ENCODE peak calls at places on chromosomes 11 and 22, in eight cellular contexts. One of them, this sample, is unnamed. For H3K36me3, the result is how much of the 10 kb centered on the place peaks cover.

GRCh38 chr11:1410366-1411291 is 20.9 kb downstream of the BRSK2 start:
- DNase-seq in heart left ventricle: no peak
- DNase-seq in heart right ventricle: no peak
- DNase-seq in tibial artery: no peak
- DNase-seq in left ventricle myocardium inferior: no peak
- DNase-seq in tibial nerve: no peak
- DNase-seq in gastrocnemius medialis: no peak
- DNase-seq in iPS DF 6.9: no peak
- DNase-seq in this sample: no peak

GRCh38 chr22:43209523-43209890 is 22.6 kb upstream of the TTLL12 start:
- DNase-seq in heart left ventricle: no peak
- DNase-seq in heart right ventricle: no peak
- DNase-seq in tibial artery: no peak
- DNase-seq in left ventricle myocardium inferior: no peak
- DNase-seq in tibial nerve: no peak
- DNase-seq in gastrocnemius medialis: no peak
- DNase-seq in iPS DF 6.9: no peak
- DNase-seq in this sample: no peak

GRCh38 chr11:26842458-26842841 is 120.6 kb upstream of the SLC5A12 start:
- DNase-seq in heart left ventricle: no peak
- DNase-seq in heart right ventricle: no peak
- DNase-seq in tibial artery: peak
- DNase-seq in left ventricle myocardium inferior: no peak
- DNase-seq in tibial nerve: no peak
- DNase-seq in gastrocnemius medialis: no peak
- DNase-seq in iPS DF 6.9: no peak
- DNase-seq in this sample: no peak

GRCh38 chr11:17462940-17463339 is 13.7 kb downstream of the ABCC8 start:
- DNase-seq in heart left ventricle: no peak
- DNase-seq in heart right ventricle: no peak
- DNase-seq in tibial artery: no peak
- DNase-seq in left ventricle myocardium inferior: no peak
- DNase-seq in tibial nerve: no peak
- DNase-seq in gastrocnemius medialis: no peak
- DNase-seq in iPS DF 6.9: no peak
- DNase-seq in this sample: no peak

GRCh38 chr11:124865181-124865901 is at the start of gene ROBO3:
- DNase-seq in heart left ventricle: no peak
- DNase-seq in heart right ventricle: no peak
- DNase-seq in tibial artery: no peak
- DNase-seq in left ventricle myocardium inferior: no peak
- DNase-seq in tibial nerve: no peak
- DNase-seq in gastrocnemius medialis: no peak
- DNase-seq in iPS DF 6.9: no peak
- DNase-seq in this sample: no peak

GRCh38 chr11:112885744-112886706 is 75.2 kb upstream of the NCAM1 start:
- DNase-seq in heart left ventricle: no peak
- DNase-seq in heart right ventricle: no peak
- DNase-seq in tibial artery: no peak
- DNase-seq in left ventricle myocardium inferior: no peak
- DNase-seq in tibial nerve: no peak
- DNase-seq in gastrocnemius medialis: no peak
- DNase-seq in iPS DF 6.9: no peak
- DNase-seq in this sample: no peak

GRCh38 chr11:1586699-1587098 is 1.6 kb upstream of the KRTAP5-1 start:
- DNase-seq in heart left ventricle: no peak
- DNase-seq in heart right ventricle: no peak
- DNase-seq in tibial artery: no peak
- DNase-seq in left ventricle myocardium inferior: no peak
- DNase-seq in tibial nerve: no peak
- DNase-seq in gastrocnemius medialis: no peak
- DNase-seq in iPS DF 6.9: no peak
- DNase-seq in this sample: no peak

GRCh38 chr11:73577496-73577917 is 20.4 kb downstream of the FAM168A start:
- DNase-seq in heart left ventricle: no peak
- DNase-seq in heart right ventricle: no peak
- DNase-seq in tibial artery: no peak
- DNase-seq in left ventricle myocardium inferior: no peak
- DNase-seq in tibial nerve: no peak
- DNase-seq in gastrocnemius medialis: no peak
- DNase-seq in iPS DF 6.9: no peak
- DNase-seq in this sample: no peak

GRCh38 chr11:26741036-26741435 is 19.2 kb upstream of the SLC5A12 start:
- DNase-seq in heart left ventricle: no peak
- DNase-seq in heart right ventricle: no peak
- DNase-seq in tibial artery: no peak
- DNase-seq in left ventricle myocardium inferior: no peak
- DNase-seq in tibial nerve: no peak
- DNase-seq in gastrocnemius medialis: no peak
- DNase-seq in iPS DF 6.9: no peak
- DNase-seq in this sample: no peak

GRCh38 chr22:46093796-46094195 is 56.5 kb upstream of the PPARA start:
- DNase-seq in heart left ventricle: no peak
- DNase-seq in heart right ventricle: no peak
- DNase-seq in tibial artery: no peak
- DNase-seq in left ventricle myocardium inferior: no peak
- DNase-seq in tibial nerve: no peak
- DNase-seq in gastrocnemius medialis: no peak
- DNase-seq in iPS DF 6.9: no peak
- DNase-seq in this sample: no peak

GRCh38 chr22:43393132-43393844 is 18.5 kb upstream of the MPPED1 start:
- DNase-seq in heart left ventricle: no peak
- DNase-seq in heart right ventricle: no peak
- DNase-seq in tibial artery: no peak
- DNase-seq in left ventricle myocardium inferior: no peak
- DNase-seq in tibial nerve: no peak
- DNase-seq in gastrocnemius medialis: no peak
- DNase-seq in iPS DF 6.9: no peak
- DNase-seq in this sample: no peak

GRCh38 chr11:2176389-2176900 is 4.8 kb upstream of the TH start:
- DNase-seq in heart left ventricle: no peak
- DNase-seq in heart right ventricle: no peak
- DNase-seq in tibial artery: no peak
- DNase-seq in left ventricle myocardium inferior: no peak
- DNase-seq in tibial nerve: no peak
- DNase-seq in gastrocnemius medialis: no peak
- DNase-seq in iPS DF 6.9: no peak
- DNase-seq in this sample: no peak

GRCh38 chr11:37500425-37500824 is 902.4 kb upstream of the RAG2 start:
- DNase-seq in heart left ventricle: no peak
- DNase-seq in heart right ventricle: no peak
- DNase-seq in tibial artery: no peak
- DNase-seq in left ventricle myocardium inferior: no peak
- DNase-seq in tibial nerve: no peak
- DNase-seq in gastrocnemius medialis: no peak
- DNase-seq in iPS DF 6.9: no peak
- DNase-seq in this sample: no peak

GRCh38 chr11:117843666-117844484 is 19.3 kb upstream of the FXYD2 start:
- DNase-seq in heart left ventricle: peak
- DNase-seq in heart right ventricle: peak
- DNase-seq in tibial artery: peak
- DNase-seq in left ventricle myocardium inferior: peak
- DNase-seq in tibial nerve: peak
- DNase-seq in gastrocnemius medialis: no peak
- DNase-seq in iPS DF 6.9: no peak
- DNase-seq in this sample: peak

GRCh38 chr11:46917109-46918086 is 952 bp downstream of the LRP4 start:
- DNase-seq in heart left ventricle: no peak
- DNase-seq in heart right ventricle: no peak
- DNase-seq in tibial artery: no peak
- DNase-seq in left ventricle myocardium inferior: no peak
- DNase-seq in tibial nerve: no peak
- DNase-seq in gastrocnemius medialis: no peak
- DNase-seq in iPS DF 6.9: no peak
- DNase-seq in this sample: no peak

GRCh38 chr11:34349882-34350281 is 7.9 kb downstream of the ABTB2 start:
- DNase-seq in heart left ventricle: no peak
- DNase-seq in heart right ventricle: no peak
- DNase-seq in tibial artery: no peak
- DNase-seq in left ventricle myocardium inferior: no peak
- DNase-seq in tibial nerve: no peak
- DNase-seq in gastrocnemius medialis: peak
- DNase-seq in iPS DF 6.9: no peak
- DNase-seq in this sample: no peak

GRCh38 chr22:28051787-28052356 is 132.8 kb upstream of the PITPNB start:
- DNase-seq in heart left ventricle: peak
- DNase-seq in heart right ventricle: peak
- DNase-seq in tibial artery: peak
- DNase-seq in left ventricle myocardium inferior: peak
- DNase-seq in tibial nerve: peak
- DNase-seq in gastrocnemius medialis: no peak
- DNase-seq in iPS DF 6.9: peak
- DNase-seq in this sample: peak

GRCh38 chr22:36358533-36359171 is 29.1 kb downstream of the MYH9 start:
- DNase-seq in heart left ventricle: no peak
- DNase-seq in heart right ventricle: no peak
- DNase-seq in tibial artery: peak
- DNase-seq in left ventricle myocardium inferior: no peak
- DNase-seq in tibial nerve: no peak
- DNase-seq in gastrocnemius medialis: no peak
- DNase-seq in iPS DF 6.9: no peak
- DNase-seq in this sample: no peak

DNA sequence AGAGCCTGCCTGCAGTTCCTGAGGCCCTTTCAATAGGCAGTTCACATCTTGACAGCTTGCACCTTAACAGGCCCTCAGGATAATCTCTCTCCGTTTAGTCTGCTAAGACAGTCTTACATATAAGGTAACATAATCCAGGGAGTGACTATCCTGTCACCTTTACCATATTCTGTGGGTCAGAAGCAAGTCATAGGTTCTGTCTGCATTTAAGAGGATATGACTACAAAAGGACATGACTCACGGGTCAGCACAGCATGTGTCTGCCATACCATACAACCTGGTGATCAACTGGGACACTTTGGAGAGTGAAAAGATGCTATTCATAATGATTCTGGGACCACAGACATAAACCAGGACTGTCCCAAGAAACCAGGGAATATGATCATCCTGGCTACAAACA is 611.1 kb downstream of the SOX6 start:
- DNase-seq in heart left ventricle: no peak
- DNase-seq in heart right ventricle: no peak
- DNase-seq in tibial artery: no peak
- DNase-seq in left ventricle myocardium inferior: no peak
- DNase-seq in tibial nerve: no peak
- DNase-seq in gastrocnemius medialis: no peak
- DNase-seq in iPS DF 6.9: no peak
- DNase-seq in this sample: no peak
- H3K4me3 ChIP-seq in heart left ventricle: no peak
- H3K4me3 ChIP-seq in heart right ventricle: no peak
- H3K4me3 ChIP-seq in tibial artery: no peak
- H3K4me3 ChIP-seq in left ventricle myocardium inferior: no peak
- H3K4me3 ChIP-seq in tibial nerve: no peak
- H3K4me3 ChIP-seq in gastrocnemius medialis: no peak
- H3K4me3 ChIP-seq in iPS DF 6.9: no peak
- H3K4me3 ChIP-seq in this sample: no peak

GRCh38 chr22:41229730-41230398 is 10.9 kb downstream of the CHADL start:
- DNase-seq in heart left ventricle: peak
- DNase-seq in heart right ventricle: peak
- DNase-seq in tibial artery: no peak
- DNase-seq in left ventricle myocardium inferior: peak
- DNase-seq in tibial nerve: no peak
- DNase-seq in gastrocnemius medialis: no peak
- DNase-seq in iPS DF 6.9: no peak
- DNase-seq in this sample: no peak
- H3K36me3 ChIP-seq in heart left ventricle: under half
- H3K36me3 ChIP-seq in heart right ventricle: half or more
- H3K36me3 ChIP-seq in tibial artery: under half
- H3K36me3 ChIP-seq in left ventricle myocardium inferior: under half
- H3K36me3 ChIP-seq in tibial nerve: under half
- H3K36me3 ChIP-seq in gastrocnemius medialis: under half
- H3K36me3 ChIP-seq in iPS DF 6.9: under half
- H3K36me3 ChIP-seq in this sample: under half

GRCh38 chr11:77125695-77126094 is 2.4 kb upstream of the MYO7A start:
- DNase-seq in heart left ventricle: no peak
- DNase-seq in heart right ventricle: no peak
- DNase-seq in tibial artery: no peak
- DNase-seq in left ventricle myocardium inferior: no peak
- DNase-seq in tibial nerve: no peak
- DNase-seq in gastrocnemius medialis: no peak
- DNase-seq in iPS DF 6.9: no peak
- DNase-seq in this sample: no peak

GRCh38 chr11:77127674-77127968 is 425 bp upstream of the MYO7A start:
- DNase-seq in heart left ventricle: no peak
- DNase-seq in heart right ventricle: no peak
- DNase-seq in tibial artery: no peak
- DNase-seq in left ventricle myocardium inferior: no peak
- DNase-seq in tibial nerve: no peak
- DNase-seq in gastrocnemius medialis: no peak
- DNase-seq in iPS DF 6.9: no peak
- DNase-seq in this sample: no peak

GRCh38 chr11:77125191-77125590 is 2.9 kb upstream of the MYO7A start:
- DNase-seq in heart left ventricle: no peak
- DNase-seq in heart right ventricle: no peak
- DNase-seq in tibial artery: no peak
- DNase-seq in left ventricle myocardium inferior: no peak
- DNase-seq in tibial nerve: no peak
- DNase-seq in gastrocnemius medialis: no peak
- DNase-seq in iPS DF 6.9: no peak
- DNase-seq in this sample: peak

GRCh38 chr11:77126861-77127673 is 979 bp upstream of the MYO7A start:
- DNase-seq in heart left ventricle: peak
- DNase-seq in heart right ventricle: peak
- DNase-seq in tibial artery: peak
- DNase-seq in left ventricle myocardium inferior: peak
- DNase-seq in tibial nerve: peak
- DNase-seq in gastrocnemius medialis: no peak
- DNase-seq in iPS DF 6.9: peak
- DNase-seq in this sample: peak

DNA sequence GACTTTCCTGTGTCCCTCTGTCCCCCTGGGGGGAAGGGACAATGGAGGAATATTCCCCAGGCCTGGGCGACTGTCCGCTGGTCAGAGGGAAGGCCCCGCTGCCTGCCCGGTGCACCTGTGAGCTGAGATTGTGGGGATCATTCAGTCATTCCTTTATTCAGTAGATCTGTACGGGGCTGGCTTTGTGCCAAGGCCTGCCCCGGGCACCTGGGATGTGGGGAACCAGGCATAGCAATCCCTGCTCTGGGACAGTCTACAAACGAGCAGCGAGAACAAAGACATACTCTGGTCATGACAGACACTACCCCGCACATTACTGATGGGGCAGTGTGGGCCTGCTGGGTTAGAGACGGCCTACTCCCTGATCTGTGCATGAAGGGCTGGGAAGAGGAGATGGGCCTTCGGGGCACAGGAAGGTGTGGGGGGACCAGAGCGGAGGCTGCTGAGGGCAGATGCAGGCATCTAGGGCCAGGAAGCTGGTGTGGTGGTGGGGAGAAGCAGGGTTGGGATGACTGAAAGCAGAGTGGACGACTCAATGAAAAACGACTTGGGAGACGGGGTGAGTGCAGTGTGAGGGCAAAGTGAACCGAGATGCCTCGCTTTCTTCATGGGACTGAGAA is 1.8 kb upstream of the MYO7A start:
- DNase-seq in heart left ventricle: no peak
- DNase-seq in heart right ventricle: no peak
- DNase-seq in tibial artery: no peak
- DNase-seq in left ventricle myocardium inferior: no peak
- DNase-seq in tibial nerve: no peak
- DNase-seq in gastrocnemius medialis: no peak
- DNase-seq in iPS DF 6.9: no peak
- DNase-seq in this sample: peak
- H3K4me3 ChIP-seq in heart left ventricle: no peak
- H3K4me3 ChIP-seq in heart right ventricle: no peak
- H3K4me3 ChIP-seq in tibial artery: no peak
- H3K4me3 ChIP-seq in left ventricle myocardium inferior: no peak
- H3K4me3 ChIP-seq in tibial nerve: no peak
- H3K4me3 ChIP-seq in gastrocnemius medialis: no peak
- H3K4me3 ChIP-seq in iPS DF 6.9: no peak
- H3K4me3 ChIP-seq in this sample: no peak

GRCh38 chr11:101807521-101807920 is 107.3 kb upstream of the CEP126 start:
- DNase-seq in heart left ventricle: no peak
- DNase-seq in heart right ventricle: no peak
- DNase-seq in tibial artery: no peak
- DNase-seq in left ventricle myocardium inferior: no peak
- DNase-seq in tibial nerve: no peak
- DNase-seq in gastrocnemius medialis: no peak
- DNase-seq in iPS DF 6.9: no peak
- DNase-seq in this sample: no peak
- H3K36me3 ChIP-seq in heart left ventricle: under half
- H3K36me3 ChIP-seq in heart right ventricle: under half
- H3K36me3 ChIP-seq in tibial artery: under half
- H3K36me3 ChIP-seq in left ventricle myocardium inferior: under half
- H3K36me3 ChIP-seq in tibial nerve: under half
- H3K36me3 ChIP-seq in gastrocnemius medialis: under half
- H3K36me3 ChIP-seq in iPS DF 6.9: under half
- H3K36me3 ChIP-seq in this sample: under half